ENCODE peak calls at places on chromosomes 16 and 17, in eight cellular contexts. H is mesothelial cell of epicardium, J is heart right ventricle, A is PC-9, R is HFFc6, S is astrocyte of the cerebellum, B is left ventricle myocardium inferior, L is tibial nerve. E is an unnamed sample.

GRCh38 chr17:51251010-51251409 is 8.8 kb downstream of the MBTD1 start:
- DNase-seq in B (no peak), J (no peak), S (no peak), H (no peak), R (no peak), A (no peak), L (no peak), E (no peak)

GRCh38 chr17:61002316-61002736 is 324.7 kb downstream of the BCAS3 start:
- DNase-seq in L (no peak), A (no peak), B (no peak), S (peak), R (peak), H (no peak), J (no peak), E (peak)

GRCh38 chr17:56833023-56833811 is 503 bp downstream of the C17orf67 start:
- DNase-seq in L (no peak), H (peak), J (peak), S (no peak), A (no peak), R (peak), B (peak), E (no peak)

GRCh38 chr16:46731691-46732555 is 16.2 kb downstream of the MYLK3 start:
- DNase-seq in H (no peak), L (no peak), A (no peak), S (no peak), R (no peak), B (peak), J (peak), E (no peak)

GRCh38 chr17:46053911-46054534 is 55.0 kb downstream of the STH start:
- DNase-seq in H (no peak), B (no peak), R (peak), S (no peak), A (no peak), J (no peak), L (no peak), E (no peak)

GRCh38 chr17:37848690-37849616 is 75.3 kb upstream of the TBC1D3K start:
- DNase-seq in B (no peak), L (no peak), J (no peak), H (no peak), S (peak), R (peak), A (peak), E (no peak)

GRCh38 chr17:82956726-82957468 is 117.1 kb upstream of the ZNF750 start:
- DNase-seq in H (peak), R (no peak), A (no peak), S (no peak), B (peak), J (no peak), L (no peak), E (no peak)

GRCh38 chr17:35519442-35519841 is 18.0 kb downstream of the SLFN12L start:
- DNase-seq in L (no peak), A (no peak), R (no peak), S (no peak), H (no peak), B (no peak), J (no peak), E (no peak)

GRCh38 chr17:81806461-81807209 is 2.7 kb downstream of the GCGR start:
- DNase-seq in R (no peak), S (no peak), L (no peak), B (no peak), A (no peak), J (no peak), H (no peak), E (no peak)

GRCh38 chr17:142102-142661 is 4.8 kb downstream of the SCGB1C2 start:
- DNase-seq in B (no peak), J (peak), L (no peak), A (no peak), H (peak), R (peak), S (no peak), E (no peak)

GRCh38 chr17:57723427-57724037 is 21.6 kb downstream of the CCDC182 start:
- DNase-seq in L (no peak), J (no peak), A (no peak), R (no peak), H (no peak), S (peak), B (no peak), E (no peak)

GRCh38 chr16:88926374-88926990 is 50.5 kb downstream of the CBFA2T3 start:
- DNase-seq in R (no peak), J (no peak), B (no peak), L (no peak), H (no peak), A (peak), S (no peak), E (no peak)

GRCh38 chr17:27339836-27340550 is 46.1 kb downstream of the WSB1 start:
- DNase-seq in S (no peak), J (no peak), L (no peak), B (no peak), R (no peak), H (no peak), A (peak), E (no peak)

GRCh38 chr16:87411375-87412271 is 19.5 kb downstream of the MAP1LC3B start:
- DNase-seq in H (no peak), S (no peak), L (no peak), J (no peak), R (no peak), B (peak), A (no peak), E (no peak)

GRCh38 chr17:7862692-7863437 is 5.1 kb downstream of the CYB5D1 start:
- DNase-seq in B (peak), L (peak), A (peak), H (no peak), J (peak), R (no peak), S (no peak), E (no peak)

GRCh38 chr16:26197707-26198106 is 505.9 kb downstream of the HS3ST4 start:
- DNase-seq in B (no peak), L (no peak), A (no peak), J (no peak), R (no peak), H (no peak), S (no peak), E (no peak)

GRCh38 chr16:26196310-26196709 is 504.6 kb downstream of the HS3ST4 start:
- DNase-seq in A (no peak), R (no peak), B (no peak), H (no peak), L (no peak), S (no peak), J (no peak), E (no peak)

GRCh38 chr16:26194526-26194925 is 502.8 kb downstream of the HS3ST4 start:
- DNase-seq in B (no peak), J (no peak), S (no peak), R (no peak), H (no peak), A (no peak), L (no peak), E (no peak)

GRCh38 chr16:26196806-26197205 is 505.0 kb downstream of the HS3ST4 start:
- DNase-seq in B (no peak), R (no peak), L (no peak), H (no peak), S (no peak), J (peak), A (no peak), E (no peak)

GRCh38 chr16:26195225-26195624 is 503.5 kb downstream of the HS3ST4 start:
- DNase-seq in R (no peak), S (no peak), J (peak), B (no peak), H (no peak), L (no peak), A (no peak), E (no peak)
- TF ChIP-seq CTCF in R (no peak), S (no peak), J (no peak), B (no peak), H (no peak), L (no peak), A (no peak), E (no peak)

DNA sequence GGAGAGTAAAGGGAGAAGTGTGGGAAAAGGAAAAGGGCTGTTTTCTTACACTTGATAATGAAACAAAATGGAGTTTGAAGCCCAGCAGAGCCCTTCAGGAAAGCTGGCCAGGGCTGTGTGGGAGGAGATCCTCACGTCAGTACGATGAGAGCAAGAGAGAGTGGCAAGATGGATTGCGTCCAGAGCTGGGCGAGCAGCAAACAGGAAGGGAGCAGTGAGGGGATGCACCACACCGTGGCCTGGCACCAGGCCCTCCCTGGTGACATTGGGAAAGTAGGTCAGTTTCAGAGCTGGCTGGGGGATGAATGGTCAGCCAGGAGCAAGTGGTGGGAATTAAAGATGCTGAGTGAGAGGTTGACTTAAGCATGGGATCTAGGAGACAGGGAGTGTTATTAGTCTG is 273.6 kb downstream of the GRIN2A start:
- DNase-seq in A (no peak), B (peak), R (no peak), L (no peak), H (peak), J (peak), S (no peak), E (no peak)
- TF ChIP-seq CTCF in A (no peak), B (no peak), R (no peak), L (no peak), H (no peak), J (no peak), S (no peak), E (no peak)

GRCh38 chr17:79937981-79938695 is 97.5 kb downstream of the TBC1D16 start:
- DNase-seq in J (no peak), L (no peak), R (no peak), A (no peak), H (no peak), B (no peak), S (no peak), E (no peak)
- TF ChIP-seq CTCF in J (no peak), L (no peak), R (no peak), A (no peak), H (no peak), B (no peak), S (no peak), E (no peak)

GRCh38 chr17:48960834-48961515 is 7.4 kb downstream of the GIP start:
- DNase-seq in B (no peak), S (no peak), A (no peak), J (no peak), L (no peak), R (no peak), H (no peak), E (no peak)
- TF ChIP-seq CTCF in B (no peak), S (no peak), A (no peak), J (no peak), L (no peak), R (no peak), H (no peak), E (no peak)

GRCh38 chr16:77090062-77090461 is 100.9 kb upstream of the MON1B start:
- DNase-seq in L (no peak), J (no peak), H (no peak), B (no peak), A (no peak), R (no peak), S (no peak), E (no peak)

GRCh38 chr16:77093999-77094398 is 97.0 kb upstream of the MON1B start:
- DNase-seq in R (no peak), L (no peak), A (no peak), S (no peak), H (no peak), J (no peak), B (no peak), E (no peak)
- TF ChIP-seq CTCF in R (no peak), L (no peak), A (no peak), S (no peak), H (no peak), J (no peak), B (no peak), E (no peak)

GRCh38 chr17:31389673-31390381 is 1.6 kb upstream of the RAB11FIP4 start:
- DNase-seq in H (no peak), S (no peak), R (no peak), J (no peak), A (no peak), L (no peak), B (no peak), E (no peak)
- TF ChIP-seq CTCF in H (peak), S (no peak), R (peak), J (peak), A (no peak), L (no peak), B (no peak), E (no peak)

DNA sequence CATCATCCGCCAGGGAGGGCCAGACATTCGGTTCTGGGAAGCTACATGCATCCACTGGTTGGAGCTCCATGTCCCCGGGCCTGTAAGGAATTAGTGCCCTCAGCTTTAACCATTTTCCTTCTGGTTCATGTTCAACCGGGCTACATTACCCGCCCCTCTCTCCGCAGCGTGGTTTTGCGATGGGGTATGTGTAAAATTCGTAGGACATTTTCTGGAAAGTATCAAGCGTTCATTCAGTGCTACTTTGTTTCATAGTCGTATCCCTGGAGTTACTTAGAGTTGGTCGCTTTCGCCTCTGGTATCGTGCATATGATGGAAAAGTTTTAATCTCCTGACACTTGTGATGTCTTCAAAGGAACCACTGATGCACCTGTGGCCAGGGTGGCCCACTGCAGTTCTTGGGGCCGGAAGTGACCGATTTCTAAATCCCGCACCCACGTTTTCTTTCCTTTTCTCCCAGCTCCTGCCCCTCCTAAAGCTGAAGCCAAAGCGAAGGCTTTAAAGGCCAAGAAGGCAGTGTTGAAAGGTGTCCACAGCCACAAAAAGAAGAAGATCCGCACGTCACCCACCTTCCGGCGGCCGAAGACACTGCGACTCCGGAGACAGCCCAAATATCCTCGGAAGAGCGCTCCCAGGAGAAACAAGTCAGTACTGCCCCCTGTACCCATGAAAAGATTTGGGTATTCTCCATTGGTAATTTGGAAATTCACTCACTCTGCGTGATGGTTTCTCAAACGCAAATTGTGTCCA is 637 bp downstream of the RPL23A start:
- DNase-seq in A (no peak), S (no peak), B (no peak), H (no peak), R (no peak), J (no peak), L (no peak), E (no peak)
- TF ChIP-seq CTCF in A (no peak), S (peak), B (no peak), H (no peak), R (peak), J (no peak), L (no peak), E (no peak)

DNA sequence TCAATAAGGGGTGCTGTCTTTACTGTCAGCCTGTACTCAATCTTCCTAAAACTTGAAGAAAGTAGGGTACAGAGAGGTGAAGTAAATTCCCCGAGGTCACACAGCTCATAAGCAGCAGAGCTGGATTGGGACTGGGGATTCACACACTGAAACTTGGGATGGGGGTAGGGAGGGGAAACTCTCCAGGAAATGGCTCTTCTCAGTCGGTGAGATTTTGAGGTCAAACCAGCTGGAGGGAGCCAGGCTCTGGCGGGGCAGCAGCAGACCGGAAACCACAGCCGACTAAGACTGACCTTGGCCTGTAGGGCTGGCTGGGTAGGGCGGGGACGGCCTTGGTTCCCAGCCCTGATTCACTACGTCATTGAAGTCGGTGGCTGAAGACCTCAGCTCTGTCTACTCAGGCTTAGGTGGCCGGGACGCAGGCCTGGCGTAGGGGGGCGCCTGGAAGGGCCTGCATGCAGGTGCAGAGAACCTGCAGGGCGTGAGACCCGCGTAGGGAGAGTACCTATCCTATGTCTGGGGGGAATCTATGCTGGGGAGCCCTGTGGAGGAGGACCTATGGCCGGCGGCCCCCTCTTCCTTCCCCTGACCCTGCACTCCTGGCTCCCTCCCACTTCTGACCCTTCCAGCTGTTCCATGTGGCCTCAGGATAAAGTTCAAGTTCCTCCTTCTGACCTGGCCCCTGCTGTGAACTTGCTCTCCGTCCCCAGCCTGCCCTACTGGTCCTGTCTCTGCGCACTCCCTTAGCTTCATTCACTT is 11.8 kb upstream of the SLC4A1 start:
- DNase-seq in A (peak), J (peak), B (peak), R (peak), H (no peak), S (peak), L (peak), E (peak)
- TF ChIP-seq CTCF in A (no peak), J (no peak), B (peak), R (no peak), H (no peak), S (no peak), L (no peak), E (no peak)

DNA sequence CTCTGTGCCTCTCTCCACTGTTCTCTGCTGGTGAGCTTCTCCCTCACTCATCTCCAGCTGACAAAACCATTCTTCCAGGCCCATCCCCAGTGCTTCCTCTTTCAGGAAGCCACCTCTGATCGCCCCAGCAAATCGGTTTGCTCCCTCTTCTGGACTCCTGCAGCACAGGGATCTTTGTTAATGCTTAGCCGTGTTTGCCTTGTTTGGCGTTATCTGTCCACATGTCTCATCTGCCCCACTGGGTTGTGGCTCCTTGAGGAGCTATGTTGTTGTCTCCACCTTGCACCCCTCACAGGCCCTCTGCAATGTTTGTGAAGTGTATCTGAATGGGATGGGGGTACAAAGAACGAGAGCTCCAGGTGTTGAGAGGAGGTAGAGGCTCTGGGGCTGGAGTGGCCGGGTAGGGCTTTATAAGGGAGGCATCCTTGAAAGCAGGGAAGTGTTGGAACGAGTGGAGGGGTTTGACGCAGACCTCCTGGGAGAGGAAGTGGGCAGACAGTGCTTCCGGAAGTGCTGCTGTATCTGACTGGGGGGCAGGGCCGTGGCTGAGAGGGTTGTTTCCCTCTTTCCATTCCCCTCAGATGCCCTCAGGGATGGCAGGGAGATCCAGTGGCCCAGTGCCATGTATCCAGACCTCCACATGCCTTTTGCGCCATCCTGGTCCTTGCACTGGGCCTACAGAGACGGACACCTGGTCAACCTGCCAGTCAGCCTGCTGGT is 27.8 kb downstream of the CASKIN2 start:
- DNase-seq in A (no peak), B (no peak), S (no peak), R (no peak), J (no peak), H (no peak), L (no peak), E (no peak)
- TF ChIP-seq CTCF in A (no peak), B (peak), S (no peak), R (no peak), J (no peak), H (no peak), L (no peak), E (no peak)